ENCODE peak calls at places on chromosomes 4 and X, in ten cellular contexts. P is SW480, N is H7, G is nephron progenitor cell, O is activated B cell treated with CpG ODN at 0.5 μM for 24 hours, L is activated gamma-delta T cell treated with Interleukin-2 at 50 U/mL for 16 hours, V is RKO, T is progenitor cell of endocrine pancreas, Z is NCI-H2029, S is immature natural killer cell. J is an unnamed sample.

GRCh38 chr4:139689093-139689722 is 23.6 kb downstream of the MGST2 start:
- DNase-seq in P (no peak), N (no peak), G (no peak), O (no peak), L (no peak), V (no peak), T (no peak), Z (no peak), S (no peak), J (no peak)

GRCh38 chr4:136078971-136079370 is 1453.3 kb downstream of the PCDH18 start:
- DNase-seq in P (no peak), N (no peak), G (no peak), O (no peak), L (no peak), V (no peak), T (no peak), Z (no peak), S (no peak), J (no peak)

GRCh38 chr4:92636038-92636825 is 332.5 kb downstream of the GRID2 start:
- DNase-seq in P (peak), N (peak), G (no peak), O (no peak), L (no peak), V (no peak), T (no peak), Z (no peak), S (no peak), J (no peak)

GRCh38 chr4:11421116-11421515 is 7.6 kb downstream of the HS3ST1 start:
- DNase-seq in P (no peak), N (no peak), G (no peak), O (no peak), L (no peak), V (no peak), T (no peak), Z (no peak), S (no peak), J (no peak)

GRCh38 chrX:134172588-134173259 is 64.3 kb upstream of the CCDC160 start:
- DNase-seq in P (no peak), N (peak), G (peak), O (peak), L (peak), V (no peak), T (peak), Z (no peak), S (peak), J (no peak)

GRCh38 chr4:30208731-30209435 is 511.3 kb upstream of the PCDH7 start:
- DNase-seq in P (peak), N (no peak), G (no peak), O (no peak), L (no peak), V (peak), T (no peak), Z (no peak), S (no peak), J (no peak)

GRCh38 chr4:26150948-26151347 is 169.9 kb upstream of the RBPJ start:
- DNase-seq in P (no peak), N (no peak), G (no peak), O (no peak), L (no peak), V (peak), T (no peak), Z (no peak), S (no peak), J (no peak)

GRCh38 chr4:76688737-76689078 is 209.2 kb downstream of the SOWAHB start:
- DNase-seq in P (peak), N (no peak), G (no peak), O (no peak), L (no peak), V (no peak), T (no peak), Z (no peak), S (no peak), J (no peak)

GRCh38 chr4:33302298-33302697 is 2582.1 kb downstream of the PCDH7 start:
- DNase-seq in P (no peak), N (no peak), G (no peak), O (no peak), L (no peak), V (no peak), T (no peak), Z (no peak), S (no peak), J (no peak)

GRCh38 chr4:137361756-137362470 is 170.4 kb downstream of the PCDH18 start:
- DNase-seq in P (no peak), N (no peak), G (no peak), O (no peak), L (no peak), V (no peak), T (no peak), Z (no peak), S (no peak), J (no peak)

GRCh38 chrX:133249659-133250058 is 31.5 kb upstream of the TFDP3 start:
- DNase-seq in P (peak), N (no peak), G (no peak), O (no peak), L (no peak), V (peak), T (no peak), Z (no peak), S (no peak), J (no peak)

GRCh38 chr4:147717878-147718277 is 14.0 kb upstream of the ARHGAP10 start:
- DNase-seq in P (no peak), N (no peak), G (no peak), O (no peak), L (no peak), V (no peak), T (no peak), Z (no peak), S (no peak), J (no peak)

GRCh38 chr4:182862921-182863320 is 54.3 kb downstream of the DCTD start:
- DNase-seq in P (no peak), N (peak), G (no peak), O (no peak), L (no peak), V (no peak), T (no peak), Z (peak), S (no peak), J (no peak)

J was measured in type B pancreatic cell.